ENCODE peak calls at places on chromosomes 4 and X, in ten cellular contexts. One of them, this sample, is unnamed.

GRCh38 chr4:13484749-13485345 is 707 bp upstream of the RAB28 start:
- DNase-seq in colonic mucosa: no peak
- DNase-seq in brain microvascular endothelial cell: peak
- DNase-seq in left kidney: peak
- DNase-seq in NCI-H345: peak
- DNase-seq in psoas muscle: no peak
- DNase-seq in fibroblast of lung: peak
- DNase-seq in ascending aorta: no peak
- DNase-seq in stimulated activated CD4-positive, alpha-beta T cell treated with anti-CD3 and anti-CD28 coated beads, Interleukin-15, amount 100 ng/mL, for 24 hours: no peak
- DNase-seq in right cardiac atrium: no peak
- DNase-seq in this sample: no peak

GRCh38 chr4:86358176-86358701 is 1.6 kb downstream of the MAPK10 start:
- DNase-seq in colonic mucosa: no peak
- DNase-seq in brain microvascular endothelial cell: no peak
- DNase-seq in left kidney: peak
- DNase-seq in NCI-H345: peak
- DNase-seq in psoas muscle: no peak
- DNase-seq in fibroblast of lung: peak
- DNase-seq in ascending aorta: no peak
- DNase-seq in stimulated activated CD4-positive, alpha-beta T cell treated with anti-CD3 and anti-CD28 coated beads, Interleukin-15, amount 100 ng/mL, for 24 hours: no peak
- DNase-seq in right cardiac atrium: no peak
- DNase-seq in this sample: peak

GRCh38 chrX:15500497-15500966 is at the start of gene BMX:
- DNase-seq in colonic mucosa: no peak
- DNase-seq in brain microvascular endothelial cell: no peak
- DNase-seq in left kidney: no peak
- DNase-seq in NCI-H345: no peak
- DNase-seq in psoas muscle: peak
- DNase-seq in fibroblast of lung: no peak
- DNase-seq in ascending aorta: no peak
- DNase-seq in stimulated activated CD4-positive, alpha-beta T cell treated with anti-CD3 and anti-CD28 coated beads, Interleukin-15, amount 100 ng/mL, for 24 hours: no peak
- DNase-seq in right cardiac atrium: peak
- DNase-seq in this sample: no peak

GRCh38 chr4:15659768-15660394 is 4.7 kb upstream of the FBXL5 start:
- DNase-seq in colonic mucosa: no peak
- DNase-seq in brain microvascular endothelial cell: no peak
- DNase-seq in left kidney: no peak
- DNase-seq in NCI-H345: no peak
- DNase-seq in psoas muscle: no peak
- DNase-seq in fibroblast of lung: peak
- DNase-seq in ascending aorta: no peak
- DNase-seq in stimulated activated CD4-positive, alpha-beta T cell treated with anti-CD3 and anti-CD28 coated beads, Interleukin-15, amount 100 ng/mL, for 24 hours: peak
- DNase-seq in right cardiac atrium: no peak
- DNase-seq in this sample: no peak

GRCh38 chr4:24999392-25000104 is 31.2 kb downstream of the LGI2 start:
- DNase-seq in colonic mucosa: no peak
- DNase-seq in brain microvascular endothelial cell: no peak
- DNase-seq in left kidney: peak
- DNase-seq in NCI-H345: no peak
- DNase-seq in psoas muscle: no peak
- DNase-seq in fibroblast of lung: no peak
- DNase-seq in ascending aorta: no peak
- DNase-seq in stimulated activated CD4-positive, alpha-beta T cell treated with anti-CD3 and anti-CD28 coated beads, Interleukin-15, amount 100 ng/mL, for 24 hours: no peak
- DNase-seq in right cardiac atrium: no peak
- DNase-seq in this sample: peak

GRCh38 chrX:152647978-152648377 is 10.3 kb downstream of the GABRQ start:
- DNase-seq in colonic mucosa: no peak
- DNase-seq in brain microvascular endothelial cell: no peak
- DNase-seq in left kidney: no peak
- DNase-seq in NCI-H345: no peak
- DNase-seq in psoas muscle: no peak
- DNase-seq in fibroblast of lung: no peak
- DNase-seq in ascending aorta: no peak
- DNase-seq in stimulated activated CD4-positive, alpha-beta T cell treated with anti-CD3 and anti-CD28 coated beads, Interleukin-15, amount 100 ng/mL, for 24 hours: no peak
- DNase-seq in right cardiac atrium: no peak
- DNase-seq in this sample: no peak

GRCh38 chr4:57854748-57855147 is 744.6 kb upstream of the IGFBP7 start:
- DNase-seq in colonic mucosa: no peak
- DNase-seq in brain microvascular endothelial cell: no peak
- DNase-seq in left kidney: peak
- DNase-seq in NCI-H345: no peak
- DNase-seq in psoas muscle: no peak
- DNase-seq in fibroblast of lung: peak
- DNase-seq in ascending aorta: no peak
- DNase-seq in stimulated activated CD4-positive, alpha-beta T cell treated with anti-CD3 and anti-CD28 coated beads, Interleukin-15, amount 100 ng/mL, for 24 hours: no peak
- DNase-seq in right cardiac atrium: no peak
- DNase-seq in this sample: no peak

GRCh38 chr4:38760915-38761314 is 21.9 kb downstream of the TLR10 start:
- DNase-seq in colonic mucosa: no peak
- DNase-seq in brain microvascular endothelial cell: no peak
- DNase-seq in left kidney: no peak
- DNase-seq in NCI-H345: no peak
- DNase-seq in psoas muscle: no peak
- DNase-seq in fibroblast of lung: no peak
- DNase-seq in ascending aorta: no peak
- DNase-seq in stimulated activated CD4-positive, alpha-beta T cell treated with anti-CD3 and anti-CD28 coated beads, Interleukin-15, amount 100 ng/mL, for 24 hours: no peak
- DNase-seq in right cardiac atrium: no peak
- DNase-seq in this sample: no peak

GRCh38 chr4:6371271-6371670 is 101.1 kb downstream of the PPP2R2C start:
- DNase-seq in colonic mucosa: no peak
- DNase-seq in brain microvascular endothelial cell: no peak
- DNase-seq in left kidney: no peak
- DNase-seq in NCI-H345: no peak
- DNase-seq in psoas muscle: no peak
- DNase-seq in fibroblast of lung: no peak
- DNase-seq in ascending aorta: no peak
- DNase-seq in stimulated activated CD4-positive, alpha-beta T cell treated with anti-CD3 and anti-CD28 coated beads, Interleukin-15, amount 100 ng/mL, for 24 hours: no peak
- DNase-seq in right cardiac atrium: peak
- DNase-seq in this sample: no peak

GRCh38 chrX:70664726-70665125 is 220.1 kb downstream of the DLG3 start:
- DNase-seq in colonic mucosa: no peak
- DNase-seq in brain microvascular endothelial cell: peak
- DNase-seq in left kidney: peak
- DNase-seq in NCI-H345: peak
- DNase-seq in psoas muscle: no peak
- DNase-seq in fibroblast of lung: peak
- DNase-seq in ascending aorta: no peak
- DNase-seq in stimulated activated CD4-positive, alpha-beta T cell treated with anti-CD3 and anti-CD28 coated beads, Interleukin-15, amount 100 ng/mL, for 24 hours: no peak
- DNase-seq in right cardiac atrium: no peak
- DNase-seq in this sample: peak

GRCh38 chr4:27515140-27515539 is 654.5 kb downstream of the STIM2 start:
- DNase-seq in colonic mucosa: no peak
- DNase-seq in brain microvascular endothelial cell: no peak
- DNase-seq in left kidney: no peak
- DNase-seq in NCI-H345: no peak
- DNase-seq in psoas muscle: no peak
- DNase-seq in fibroblast of lung: no peak
- DNase-seq in ascending aorta: no peak
- DNase-seq in stimulated activated CD4-positive, alpha-beta T cell treated with anti-CD3 and anti-CD28 coated beads, Interleukin-15, amount 100 ng/mL, for 24 hours: no peak
- DNase-seq in right cardiac atrium: no peak
- DNase-seq in this sample: no peak

GRCh38 chr4:153261431-153261830 is 57.2 kb downstream of the TRIM2 start:
- DNase-seq in colonic mucosa: no peak
- DNase-seq in brain microvascular endothelial cell: no peak
- DNase-seq in left kidney: no peak
- DNase-seq in NCI-H345: no peak
- DNase-seq in psoas muscle: no peak
- DNase-seq in fibroblast of lung: no peak
- DNase-seq in ascending aorta: no peak
- DNase-seq in stimulated activated CD4-positive, alpha-beta T cell treated with anti-CD3 and anti-CD28 coated beads, Interleukin-15, amount 100 ng/mL, for 24 hours: no peak
- DNase-seq in right cardiac atrium: no peak
- DNase-seq in this sample: no peak

GRCh38 chrX:45447995-45448394 is 247.3 kb upstream of the DIPK2B start:
- DNase-seq in colonic mucosa: no peak
- DNase-seq in brain microvascular endothelial cell: no peak
- DNase-seq in left kidney: no peak
- DNase-seq in NCI-H345: no peak
- DNase-seq in psoas muscle: no peak
- DNase-seq in fibroblast of lung: no peak
- DNase-seq in ascending aorta: no peak
- DNase-seq in stimulated activated CD4-positive, alpha-beta T cell treated with anti-CD3 and anti-CD28 coated beads, Interleukin-15, amount 100 ng/mL, for 24 hours: no peak
- DNase-seq in right cardiac atrium: no peak
- DNase-seq in this sample: no peak

GRCh38 chrX:48617542-48618340 is 20.4 kb downstream of the WDR13 start:
- DNase-seq in colonic mucosa: no peak
- DNase-seq in brain microvascular endothelial cell: peak
- DNase-seq in left kidney: no peak
- DNase-seq in NCI-H345: no peak
- DNase-seq in psoas muscle: no peak
- DNase-seq in fibroblast of lung: no peak
- DNase-seq in ascending aorta: no peak
- DNase-seq in stimulated activated CD4-positive, alpha-beta T cell treated with anti-CD3 and anti-CD28 coated beads, Interleukin-15, amount 100 ng/mL, for 24 hours: no peak
- DNase-seq in right cardiac atrium: no peak
- DNase-seq in this sample: peak

GRCh38 chr4:39062094-39062493 is at the start of gene KLHL5:
- DNase-seq in colonic mucosa: no peak
- DNase-seq in brain microvascular endothelial cell: no peak
- DNase-seq in left kidney: peak
- DNase-seq in NCI-H345: no peak
- DNase-seq in psoas muscle: no peak
- DNase-seq in fibroblast of lung: no peak
- DNase-seq in ascending aorta: no peak
- DNase-seq in stimulated activated CD4-positive, alpha-beta T cell treated with anti-CD3 and anti-CD28 coated beads, Interleukin-15, amount 100 ng/mL, for 24 hours: no peak
- DNase-seq in right cardiac atrium: no peak
- DNase-seq in this sample: peak

GRCh38 chrX:134526399-134526798 is 66.4 kb downstream of the HPRT1 start:
- DNase-seq in colonic mucosa: no peak
- DNase-seq in brain microvascular endothelial cell: no peak
- DNase-seq in left kidney: no peak
- DNase-seq in NCI-H345: no peak
- DNase-seq in psoas muscle: no peak
- DNase-seq in fibroblast of lung: no peak
- DNase-seq in ascending aorta: no peak
- DNase-seq in stimulated activated CD4-positive, alpha-beta T cell treated with anti-CD3 and anti-CD28 coated beads, Interleukin-15, amount 100 ng/mL, for 24 hours: no peak
- DNase-seq in right cardiac atrium: no peak
- DNase-seq in this sample: no peak

GRCh38 chr4:1510931-1511330 is 104.7 kb upstream of the NKX1-1 start:
- DNase-seq in colonic mucosa: no peak
- DNase-seq in brain microvascular endothelial cell: no peak
- DNase-seq in left kidney: no peak
- DNase-seq in NCI-H345: no peak
- DNase-seq in psoas muscle: peak
- DNase-seq in fibroblast of lung: no peak
- DNase-seq in ascending aorta: no peak
- DNase-seq in stimulated activated CD4-positive, alpha-beta T cell treated with anti-CD3 and anti-CD28 coated beads, Interleukin-15, amount 100 ng/mL, for 24 hours: no peak
- DNase-seq in right cardiac atrium: no peak
- DNase-seq in this sample: no peak

GRCh38 chrX:48505481-48505880 is 3.3 kb upstream of the PORCN start:
- DNase-seq in colonic mucosa: no peak
- DNase-seq in brain microvascular endothelial cell: no peak
- DNase-seq in left kidney: no peak
- DNase-seq in NCI-H345: no peak
- DNase-seq in psoas muscle: no peak
- DNase-seq in fibroblast of lung: no peak
- DNase-seq in ascending aorta: no peak
- DNase-seq in stimulated activated CD4-positive, alpha-beta T cell treated with anti-CD3 and anti-CD28 coated beads, Interleukin-15, amount 100 ng/mL, for 24 hours: no peak
- DNase-seq in right cardiac atrium: no peak
- DNase-seq in this sample: no peak

GRCh38 chr4:83731609-83732008 is 195.7 kb downstream of the GPAT3 start:
- DNase-seq in colonic mucosa: no peak
- DNase-seq in brain microvascular endothelial cell: peak
- DNase-seq in left kidney: no peak
- DNase-seq in NCI-H345: no peak
- DNase-seq in psoas muscle: no peak
- DNase-seq in fibroblast of lung: no peak
- DNase-seq in ascending aorta: no peak
- DNase-seq in stimulated activated CD4-positive, alpha-beta T cell treated with anti-CD3 and anti-CD28 coated beads, Interleukin-15, amount 100 ng/mL, for 24 hours: no peak
- DNase-seq in right cardiac atrium: no peak
- DNase-seq in this sample: no peak

GRCh38 chrX:18793601-18794089 is 86.2 kb downstream of the PPEF1 start:
- DNase-seq in colonic mucosa: no peak
- DNase-seq in brain microvascular endothelial cell: no peak
- DNase-seq in left kidney: peak
- DNase-seq in NCI-H345: peak
- DNase-seq in psoas muscle: no peak
- DNase-seq in fibroblast of lung: peak
- DNase-seq in ascending aorta: no peak
- DNase-seq in stimulated activated CD4-positive, alpha-beta T cell treated with anti-CD3 and anti-CD28 coated beads, Interleukin-15, amount 100 ng/mL, for 24 hours: no peak
- DNase-seq in right cardiac atrium: no peak
- DNase-seq in this sample: peak

GRCh38 chrX:37509349-37509748 is 62.1 kb upstream of the LANCL3 start:
- DNase-seq in colonic mucosa: no peak
- DNase-seq in brain microvascular endothelial cell: peak
- DNase-seq in left kidney: peak
- DNase-seq in NCI-H345: peak
- DNase-seq in psoas muscle: no peak
- DNase-seq in fibroblast of lung: peak
- DNase-seq in ascending aorta: no peak
- DNase-seq in stimulated activated CD4-positive, alpha-beta T cell treated with anti-CD3 and anti-CD28 coated beads, Interleukin-15, amount 100 ng/mL, for 24 hours: no peak
- DNase-seq in right cardiac atrium: no peak
- DNase-seq in this sample: peak

GRCh38 chr4:145881991-145882390 is 56.6 kb downstream of the ZNF827 start:
- DNase-seq in colonic mucosa: peak
- DNase-seq in brain microvascular endothelial cell: no peak
- DNase-seq in left kidney: peak
- DNase-seq in NCI-H345: peak
- DNase-seq in psoas muscle: no peak
- DNase-seq in fibroblast of lung: no peak
- DNase-seq in ascending aorta: no peak
- DNase-seq in stimulated activated CD4-positive, alpha-beta T cell treated with anti-CD3 and anti-CD28 coated beads, Interleukin-15, amount 100 ng/mL, for 24 hours: no peak
- DNase-seq in right cardiac atrium: no peak
- DNase-seq in this sample: no peak

This sample was measured in mesendoderm.